ENCODE peak calls at places on chromosomes 5 and 9, in ten cellular contexts. G is heart left ventricle, Y is endothelial cell of umbilical vein, R is upper lobe of left lung, F is GM12892, X is uterus, C is stomach, J is vagina, L is HepG2, O is gastrocnemius medialis. D is an unnamed sample.
A peak's percentile ranks its signal among the peaks of the same experiment; 100 is the strongest.

GRCh38 chr5:107566537-107566875 is 104.2 kb downstream of the EFNA5 start:
- DNase-seq in G (no peak), Y (no peak), R (no peak), F (no peak), X (no peak), C (no peak), J (no peak), L (no peak), O (no peak), D (no peak)

GRCh38 chr5:169081008-169081724 is 219.8 kb downstream of the SLIT3 start:
- DNase-seq in G (no peak), Y (no peak), R (peak; percentile 36), F (no peak), X (no peak), C (no peak), J (no peak), L (no peak), O (no peak), D (no peak)

GRCh38 chr9:110777843-110778215 is 109.2 kb downstream of the MUSK start:
- DNase-seq in G (no peak), Y (no peak), R (no peak), F (no peak), X (no peak), C (no peak), J (no peak), L (no peak), O (no peak), D (no peak)

GRCh38 chr9:129382281-129383004 is 204.4 kb upstream of the IER5L start:
- DNase-seq in G (no peak), Y (no peak), R (no peak), F (no peak), X (peak; percentile 29), C (no peak), J (no peak), L (no peak), O (no peak), D (no peak)

GRCh38 chr5:140000332-140000731 is 42.8 kb downstream of the NRG2 start:
- DNase-seq in G (peak; percentile 45), Y (no peak), R (no peak), F (no peak), X (no peak), C (no peak), J (no peak), L (no peak), O (no peak), D (no peak)

GRCh38 chr5:96253140-96253539 is 179.9 kb downstream of the PCSK1 start:
- DNase-seq in G (no peak), Y (no peak), R (no peak), F (no peak), X (no peak), C (no peak), J (no peak), L (no peak), O (no peak), D (no peak)

GRCh38 chr9:81682797-81683196 is 6.5 kb downstream of the TLE1 start:
- DNase-seq in G (no peak), Y (peak; percentile 76), R (no peak), F (no peak), X (no peak), C (peak; percentile 81), J (no peak), L (no peak), O (no peak), D (no peak)

GRCh38 chr5:132760601-132761317 is 13.5 kb downstream of the CCNI2 start:
- DNase-seq in G (no peak), Y (no peak), R (peak; percentile 50), F (no peak), X (no peak), C (no peak), J (peak; percentile 62), L (no peak), O (no peak), D (peak; percentile 54)

GRCh38 chr9:134670042-134670525 is 28.5 kb downstream of the COL5A1 start:
- DNase-seq in G (no peak), Y (peak; percentile 26), R (no peak), F (no peak), X (no peak), C (no peak), J (no peak), L (no peak), O (no peak), D (no peak)

GRCh38 chr5:2753452-2754409 is 2.3 kb upstream of the IRX2 start:
- DNase-seq in G (no peak), Y (no peak), R (no peak), F (no peak), X (no peak), C (no peak), J (peak; percentile 40), L (no peak), O (no peak), D (no peak)

GRCh38 chr5:117131048-117131679 is 556.5 kb upstream of the SEMA6A start:
- DNase-seq in G (no peak), Y (no peak), R (no peak), F (no peak), X (no peak), C (no peak), J (no peak), L (no peak), O (no peak), D (peak; percentile 38)

GRCh38 chr9:83355024-83355444 is 183.2 kb downstream of the FRMD3 start:
- DNase-seq in G (peak; percentile 37), Y (no peak), R (no peak), F (no peak), X (no peak), C (no peak), J (no peak), L (no peak), O (no peak), D (no peak)

GRCh38 chr5:151772029-151772867 is 494 bp downstream of the G3BP1 start:
- DNase-seq in G (peak; percentile 51), Y (peak; percentile 50), R (peak; percentile 96), F (peak; percentile 25), X (peak; percentile 36), C (peak; percentile 41), J (no peak), L (peak; percentile 23), O (peak; percentile 36), D (peak; percentile 46)

GRCh38 chr5:74762599-74762998 is 4.3 kb downstream of the GFM2 start:
- DNase-seq in G (no peak), Y (peak; percentile 33), R (no peak), F (no peak), X (no peak), C (no peak), J (no peak), L (peak; percentile 22), O (no peak), D (no peak)

GRCh38 chr5:96712100-96712746 is 50.0 kb downstream of the CAST start:
- DNase-seq in G (no peak), Y (no peak), R (no peak), F (no peak), X (no peak), C (no peak), J (no peak), L (no peak), O (no peak), D (no peak)

GRCh38 chr5:12566441-12566840 is 662.2 kb upstream of the CTNND2 start:
- DNase-seq in G (no peak), Y (no peak), R (no peak), F (no peak), X (no peak), C (no peak), J (no peak), L (no peak), O (no peak), D (no peak)

GRCh38 chr5:109006129-109006528 is 258.4 kb downstream of the FER start:
- DNase-seq in G (no peak), Y (no peak), R (no peak), F (no peak), X (no peak), C (no peak), J (no peak), L (no peak), O (no peak), D (no peak)

GRCh38 chr9:137878146-137878941 is 762 bp downstream of the CACNA1B start:
- DNase-seq in G (no peak), Y (peak; percentile 30), R (peak; percentile 87), F (no peak), X (no peak), C (no peak), J (no peak), L (no peak), O (no peak), D (no peak)

DNA sequence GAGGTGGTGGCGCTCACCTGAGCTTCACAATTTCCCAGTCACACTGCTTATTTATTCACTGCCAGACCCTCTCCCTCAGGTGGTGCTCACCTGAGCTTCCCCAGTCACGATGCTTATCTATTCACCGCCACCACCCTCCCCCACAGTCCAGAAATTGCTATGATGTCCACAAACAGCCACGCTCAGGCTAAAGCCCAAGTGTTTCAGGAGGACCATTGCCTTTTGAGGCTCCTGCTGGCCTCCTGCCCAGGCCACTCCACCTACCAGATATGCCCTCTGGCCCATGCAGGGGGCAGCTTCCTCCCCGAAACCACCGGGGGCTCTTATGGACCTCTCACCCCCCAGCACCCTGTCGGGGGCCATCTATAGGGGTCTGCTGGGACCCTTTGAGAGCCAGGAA is 4.6 kb downstream of the PDLIM7 start:
- DNase-seq in G (no peak), Y (no peak), R (no peak), F (no peak), X (no peak), C (no peak), J (no peak), L (no peak), O (no peak), D (no peak)
- TF ChIP-seq POLR2A in G (no peak), Y (peak; percentile 3), R (no peak), F (peak; percentile 25), X (no peak), C (no peak), J (no peak), L (no peak), O (no peak), D (no peak)

GRCh38 chr5:141875795-141876627 is 2.2 kb downstream of the PCDH1 start:
- DNase-seq in G (no peak), Y (peak; percentile 55), R (peak; percentile 82), F (peak; percentile 1), X (no peak), C (peak; percentile 84), J (peak; percentile 79), L (no peak), O (no peak), D (no peak)
- TF ChIP-seq POLR2A in G (no peak), Y (no peak), R (peak; percentile 57), F (no peak), X (no peak), C (no peak), J (no peak), L (no peak), O (no peak), D (no peak)

DNA sequence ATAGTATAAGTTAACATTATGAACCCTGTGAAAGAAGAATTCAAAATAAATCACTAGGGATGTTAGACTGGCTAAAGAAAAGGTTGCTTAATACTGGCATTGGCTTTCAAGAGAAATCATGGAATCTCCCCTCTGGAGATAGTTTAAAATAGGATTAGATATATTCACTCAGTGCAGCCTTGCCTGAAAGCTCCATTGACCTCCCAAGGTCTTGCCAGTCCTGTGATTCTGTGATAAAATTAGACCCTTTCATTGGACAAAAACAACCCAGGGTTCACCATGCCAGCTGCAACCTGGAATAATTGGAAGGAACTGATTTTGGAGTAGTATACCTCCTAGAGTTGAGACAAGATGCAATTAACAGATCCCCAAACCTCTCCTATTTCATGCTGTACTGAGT is 588.1 kb upstream of the MEF2C start:
- DNase-seq in G (no peak), Y (no peak), R (no peak), F (no peak), X (no peak), C (no peak), J (no peak), L (no peak), O (no peak), D (no peak)
- TF ChIP-seq POLR2A in G (no peak), Y (no peak), R (no peak), F (no peak), X (no peak), C (no peak), J (no peak), L (no peak), O (no peak), D (no peak)

GRCh38 chr5:130243641-130244040 is 339.4 kb downstream of the CHSY3 start:
- DNase-seq in G (no peak), Y (no peak), R (no peak), F (no peak), X (no peak), C (no peak), J (no peak), L (no peak), O (no peak), D (no peak)
- TF ChIP-seq POLR2A in G (no peak), Y (no peak), R (no peak), F (no peak), X (no peak), C (no peak), J (no peak), L (no peak), O (no peak), D (no peak)

D was measured in lower leg skin.